ENCODE peak calls at places on chromosomes 5 and 9, in four cellular contexts. H is substantia nigra; L is stimulated activated CD4-positive, alpha-beta T cell treated with anti-CD3 and anti-CD28 coated beads, Interleukin-2, amount 100 ng/mL, for 48 hours; Q is fibroblast of lung. E is an unnamed sample.

GRCh38 chr9:93072383-93072795 is 13.9 kb downstream of the SUSD3 start:
- DNase-seq in Q (peak), H (no peak), L (no peak), E (peak)

GRCh38 chr5:58072202-58072791 is 387.6 kb downstream of the PLK2 start:
- DNase-seq in L (no peak), Q (no peak), H (no peak), E (no peak)

GRCh38 chr9:6788175-6789016 is 30.6 kb downstream of the KDM4C start:
- DNase-seq in Q (peak), H (no peak), L (no peak), E (peak)

GRCh38 chr5:73093943-73094342 is 26.4 kb upstream of the TMEM171 start:
- DNase-seq in Q (peak), L (no peak), H (no peak), E (peak)

GRCh38 chr5:159038907-159039306 is 60.8 kb downstream of the EBF1 start:
- DNase-seq in H (no peak), Q (peak), L (no peak), E (peak)

GRCh38 chr9:30732060-30732459 is 1652.4 kb upstream of the ACO1 start:
- DNase-seq in Q (no peak), L (no peak), H (no peak), E (no peak)

GRCh38 chr9:38380872-38381534 is 11.5 kb upstream of the ALDH1B1 start:
- DNase-seq in L (no peak), Q (peak), H (no peak), E (no peak)

GRCh38 chr5:149254506-149254905 is 17.2 kb upstream of the AFAP1L1 start:
- DNase-seq in L (no peak), H (no peak), Q (peak), E (no peak)

GRCh38 chr5:58925627-58926545 is 343.0 kb downstream of the RAB3C start:
- DNase-seq in H (no peak), L (no peak), Q (peak), E (no peak)

GRCh38 chr5:137753227-137753985 is 757 bp downstream of the HNRNPA0 start:
- DNase-seq in H (peak), L (no peak), Q (no peak), E (peak)

GRCh38 chr5:120228262-120229031 is 235.7 kb upstream of the PRR16 start:
- DNase-seq in L (no peak), Q (peak), H (no peak), E (no peak)